ENCODE peak calls at places on chromosome 1, in nine cellular contexts. A, N, R, T, W, V, U, Y and X are unnamed samples. For H3K36me3, the result is how much of the 10 kb centered on the place peaks cover.

GRCh38 chr1:108791790-108792189 is 45.3 kb downstream of the STXBP3 start:
- DNase-seq in A (no peak), N (no peak), R (no peak), T (no peak), W (no peak), V (no peak), U (no peak), Y (no peak), X (no peak)

GRCh38 chr1:82540006-82540405 is 739.3 kb downstream of the ADGRL2 start:
- DNase-seq in A (no peak), N (no peak), R (no peak), T (no peak), W (no peak), V (no peak), U (no peak), Y (no peak), X (no peak)

GRCh38 chr1:181148636-181149035 is 60.1 kb downstream of the IER5 start:
- DNase-seq in A (no peak), N (no peak), R (peak), T (no peak), W (no peak), V (no peak), U (no peak), Y (peak), X (no peak)

GRCh38 chr1:218674280-218674773 is 329.2 kb downstream of the TGFB2 start:
- DNase-seq in A (no peak), N (peak), R (no peak), T (no peak), W (peak), V (peak), U (peak), Y (no peak), X (peak)

GRCh38 chr1:86137458-86137857 is 19.1 kb downstream of the COL24A1 start:
- DNase-seq in A (no peak), N (peak), R (no peak), T (no peak), W (no peak), V (peak), U (no peak), Y (no peak), X (no peak)

GRCh38 chr1:119364640-119365039 is 3.9 kb upstream of the HAO2 start:
- DNase-seq in A (no peak), N (no peak), R (no peak), T (no peak), W (no peak), V (no peak), U (no peak), Y (no peak), X (no peak)

GRCh38 chr1:78210167-78210566 is 164.4 kb downstream of the GIPC2 start:
- DNase-seq in A (no peak), N (no peak), R (no peak), T (no peak), W (no peak), V (peak), U (no peak), Y (no peak), X (no peak)

GRCh38 chr1:156748670-156749428 is 2.6 kb downstream of the HDGF start:
- DNase-seq in A (no peak), N (peak), R (peak), T (no peak), W (peak), V (peak), U (no peak), Y (no peak), X (peak)

GRCh38 chr1:100928128-100928527 is 32.2 kb downstream of the SLC30A7 start:
- DNase-seq in A (no peak), N (no peak), R (no peak), T (no peak), W (no peak), V (no peak), U (no peak), Y (no peak), X (no peak)

GRCh38 chr1:208235356-208235982 is 8.7 kb downstream of the PLXNA2 start:
- DNase-seq in A (no peak), N (no peak), R (no peak), T (no peak), W (no peak), V (no peak), U (no peak), Y (no peak), X (no peak)

GRCh38 chr1:94118013-94118412 is 2.9 kb downstream of the ABCA4 start:
- DNase-seq in A (no peak), N (no peak), R (no peak), T (no peak), W (no peak), V (no peak), U (no peak), Y (no peak), X (no peak)
- H3K27ac ChIP-seq in A (no peak), N (no peak), R (no peak), T (no peak), W (no peak), V (no peak), U (no peak), Y (no peak), X (no peak)

GRCh38 chr1:13781228-13781627 is 81.2 kb downstream of the PRDM2 start:
- DNase-seq in A (no peak), N (no peak), R (no peak), T (no peak), W (no peak), V (no peak), U (no peak), Y (no peak), X (no peak)

GRCh38 chr1:13780780-13781179 is 80.8 kb downstream of the PRDM2 start:
- DNase-seq in A (no peak), N (no peak), R (no peak), T (no peak), W (no peak), V (no peak), U (no peak), Y (no peak), X (no peak)

GRCh38 chr1:13781907-13782633 is 82.1 kb downstream of the PRDM2 start:
- DNase-seq in A (no peak), N (peak), R (no peak), T (no peak), W (peak), V (peak), U (no peak), Y (no peak), X (no peak)

GRCh38 chr1:13778431-13778830 is 78.4 kb downstream of the PRDM2 start:
- DNase-seq in A (no peak), N (no peak), R (no peak), T (no peak), W (no peak), V (no peak), U (no peak), Y (no peak), X (no peak)

GRCh38 chr1:13779930-13780329 is 79.9 kb downstream of the PRDM2 start:
- DNase-seq in A (no peak), N (no peak), R (no peak), T (no peak), W (no peak), V (peak), U (no peak), Y (no peak), X (no peak)
- H3K36me3 ChIP-seq in A (half or more), N (half or more), R (under half), T (under half), W (under half), V (under half), U (under half), Y (half or more), X (half or more)

DNA sequence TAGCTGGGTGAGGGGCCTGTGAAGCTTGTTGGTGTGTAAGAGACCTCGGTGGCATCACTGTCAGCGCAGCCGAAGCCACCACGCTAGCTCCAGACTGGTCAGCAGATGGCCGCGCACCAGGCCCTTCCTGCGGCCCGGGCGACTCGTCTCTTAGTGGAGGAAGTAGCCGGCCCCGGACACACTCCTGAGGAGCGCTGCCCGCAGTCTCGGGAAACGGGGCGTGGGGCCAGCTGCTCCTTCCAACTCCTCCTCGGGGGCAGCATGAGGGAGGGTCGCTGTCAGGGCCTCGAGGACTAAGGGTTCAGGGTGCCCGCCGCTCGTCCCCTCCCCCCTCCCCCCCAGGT is 20.4 kb downstream of the H3-3A start:
- DNase-seq in A (no peak), N (no peak), R (no peak), T (no peak), W (peak), V (no peak), U (no peak), Y (peak), X (peak)
- H3K27ac ChIP-seq in A (peak), N (peak), R (no peak), T (peak), W (no peak), V (peak), U (peak), Y (peak), X (peak)

GRCh38 chr1:164824542-164824941 is 265.6 kb downstream of the PBX1 start:
- DNase-seq in A (no peak), N (no peak), R (no peak), T (no peak), W (no peak), V (no peak), U (no peak), Y (no peak), X (no peak)

GRCh38 chr1:164823486-164824279 is 264.7 kb downstream of the PBX1 start:
- DNase-seq in A (no peak), N (peak), R (no peak), T (no peak), W (no peak), V (peak), U (no peak), Y (no peak), X (no peak)

GRCh38 chr1:164821648-164822047 is 262.7 kb downstream of the PBX1 start:
- DNase-seq in A (no peak), N (no peak), R (no peak), T (no peak), W (no peak), V (no peak), U (no peak), Y (no peak), X (no peak)
- H3K36me3 ChIP-seq in A (under half), N (under half), R (under half), T (under half), W (under half), V (under half), U (under half), Y (under half), X (under half)